ENCODE peak calls at places on chromosomes 11 and 22, in nine cellular contexts. L is GM13976, N is AG10803, S is cardiac fibroblast, D is neural progenitor cell, X is AG09319, Q is dorsolateral prefrontal cortex, G is lower leg skin, J is fibroblast of mammary gland. R is an unnamed sample.

GRCh38 chr11:57315491-57315890 is 9.3 kb downstream of the TNKS1BP1 start:
- DNase-seq in L (no peak), N (peak), S (peak), D (no peak), X (no peak), Q (no peak), G (no peak), J (peak), R (peak)

GRCh38 chr11:111097191-111097590 is 148.3 kb upstream of the POU2AF2 start:
- DNase-seq in L (no peak), N (peak), S (peak), D (peak), X (no peak), Q (no peak), G (no peak), J (peak), R (no peak)

GRCh38 chr11:116879789-116880402 is 42.5 kb upstream of the APOA1 start:
- DNase-seq in L (peak), N (peak), S (peak), D (peak), X (peak), Q (no peak), G (no peak), J (peak), R (peak)

GRCh38 chr22:27705391-27706080 is 96.0 kb downstream of the MN1 start:
- DNase-seq in L (no peak), N (no peak), S (no peak), D (no peak), X (no peak), Q (no peak), G (no peak), J (no peak), R (no peak)

GRCh38 chr11:69497221-69497787 is 15.8 kb downstream of the LINC01488 start:
- DNase-seq in L (no peak), N (peak), S (peak), D (peak), X (peak), Q (peak), G (peak), J (peak), R (peak)

GRCh38 chr22:50396751-50397370 is 53.7 kb downstream of the PPP6R2 start:
- DNase-seq in L (no peak), N (no peak), S (no peak), D (no peak), X (no peak), Q (no peak), G (no peak), J (no peak), R (no peak)

GRCh38 chr11:132793831-132794230 is 738.5 kb downstream of the OPCML start:
- DNase-seq in L (no peak), N (no peak), S (no peak), D (no peak), X (no peak), Q (no peak), G (no peak), J (no peak), R (no peak)

GRCh38 chr11:29119691-29120328 is 897.0 kb downstream of the KCNA4 start:
- DNase-seq in L (no peak), N (peak), S (peak), D (no peak), X (peak), Q (no peak), G (no peak), J (peak), R (no peak)

GRCh38 chr11:57323503-57324153 is 1.1 kb downstream of the TNKS1BP1 start:
- DNase-seq in L (no peak), N (peak), S (peak), D (no peak), X (no peak), Q (no peak), G (no peak), J (peak), R (no peak)

GRCh38 chr11:114774599-114775365 is 96.5 kb downstream of the NXPE2 start:
- DNase-seq in L (peak), N (peak), S (peak), D (peak), X (no peak), Q (peak), G (no peak), J (no peak), R (peak)

GRCh38 chr22:27730649-27731433 is 70.7 kb downstream of the MN1 start:
- DNase-seq in L (no peak), N (no peak), S (no peak), D (peak), X (no peak), Q (no peak), G (no peak), J (no peak), R (peak)

GRCh38 chr11:120835601-120836228 is 188.2 kb upstream of the TBCEL start:
- DNase-seq in L (peak), N (no peak), S (no peak), D (no peak), X (no peak), Q (no peak), G (no peak), J (peak), R (no peak)
- TF ChIP-seq CTCF in L (no peak), N (no peak), S (no peak), D (no peak), X (no peak), Q (no peak), G (no peak), J (no peak), R (no peak)

GRCh38 chr11:46410021-46410420 is 18.4 kb upstream of the CHRM4 start:
- DNase-seq in L (no peak), N (no peak), S (peak), D (peak), X (no peak), Q (no peak), G (no peak), J (peak), R (no peak)
- TF ChIP-seq CTCF in L (peak), N (no peak), S (peak), D (peak), X (no peak), Q (no peak), G (no peak), J (peak), R (no peak)

GRCh38 chr22:36409911-36410756 is 22.4 kb upstream of the MYH9 start:
- DNase-seq in L (peak), N (no peak), S (peak), D (peak), X (no peak), Q (peak), G (peak), J (no peak), R (peak)
- TF ChIP-seq CTCF in L (no peak), N (no peak), S (no peak), D (peak), X (no peak), Q (no peak), G (no peak), J (no peak), R (no peak)

DNA sequence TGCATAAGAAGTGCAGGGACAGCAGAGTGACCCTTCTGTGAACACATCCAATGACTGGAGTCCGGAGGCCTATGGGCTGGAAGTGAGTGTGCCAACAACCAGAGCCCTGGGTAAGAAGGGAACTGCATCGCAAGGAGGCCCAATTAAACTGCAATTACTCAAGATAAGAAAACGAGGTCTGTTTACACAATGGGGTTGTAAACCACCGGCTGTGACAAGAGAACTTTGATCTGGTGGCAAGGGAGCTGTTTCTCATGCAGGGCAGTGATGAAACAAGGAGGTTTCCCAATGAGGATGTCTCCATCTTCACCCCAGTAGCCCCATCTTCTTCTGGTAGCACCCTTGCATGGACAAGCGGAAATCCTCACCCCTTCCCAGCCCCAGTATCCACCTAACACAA is 21.5 kb downstream of the ETS1 start:
- DNase-seq in L (no peak), N (no peak), S (no peak), D (no peak), X (no peak), Q (no peak), G (no peak), J (no peak), R (no peak)
- TF ChIP-seq CTCF in L (no peak), N (no peak), S (no peak), D (no peak), X (no peak), Q (no peak), G (no peak), J (no peak), R (no peak)

GRCh38 chr11:63681208-63682044 is at the start of gene RTN3:
- DNase-seq in L (peak), N (peak), S (peak), D (peak), X (peak), Q (peak), G (peak), J (peak), R (peak)
- TF ChIP-seq CTCF in L (no peak), N (no peak), S (no peak), D (peak), X (peak), Q (peak), G (no peak), J (no peak), R (no peak)

DNA sequence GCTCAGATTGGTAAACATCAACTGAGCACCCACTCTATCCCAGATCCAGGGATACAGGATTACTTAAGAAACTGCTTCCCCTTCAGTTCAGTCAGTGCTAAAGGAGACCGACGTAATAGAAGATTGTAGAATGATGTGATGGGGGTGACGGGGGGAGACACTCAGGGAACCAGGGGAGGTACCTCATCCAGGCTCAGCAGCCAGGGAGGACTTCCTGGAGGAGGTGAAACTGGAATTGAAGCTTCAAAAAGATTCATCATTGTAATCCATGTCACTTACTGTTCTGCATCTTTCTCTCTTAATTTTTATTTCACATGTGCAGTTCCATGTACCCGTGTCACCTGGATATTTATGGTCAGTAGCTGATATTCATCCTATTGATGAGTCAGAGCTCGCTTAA is 19.1 kb upstream of the TEF start:
- DNase-seq in L (no peak), N (no peak), S (no peak), D (no peak), X (no peak), Q (no peak), G (no peak), J (peak), R (no peak)
- TF ChIP-seq CTCF in L (no peak), N (no peak), S (no peak), D (no peak), X (no peak), Q (no peak), G (no peak), J (no peak), R (no peak)

GRCh38 chr22:31148953-31149627 is 8.8 kb upstream of the PLA2G3 start:
- DNase-seq in L (peak), N (peak), S (peak), D (peak), X (peak), Q (peak), G (peak), J (peak), R (peak)

GRCh38 chr22:31153357-31153756 is 6.6 kb upstream of the RNF185 start:
- DNase-seq in L (no peak), N (no peak), S (no peak), D (no peak), X (no peak), Q (no peak), G (no peak), J (no peak), R (no peak)

GRCh38 chr22:31151872-31152271 is 8.1 kb upstream of the RNF185 start:
- DNase-seq in L (no peak), N (no peak), S (no peak), D (no peak), X (no peak), Q (no peak), G (no peak), J (no peak), R (no peak)

GRCh38 chr22:31148516-31148915 is 8.2 kb upstream of the PLA2G3 start:
- DNase-seq in L (no peak), N (no peak), S (peak), D (no peak), X (no peak), Q (no peak), G (no peak), J (peak), R (no peak)

DNA sequence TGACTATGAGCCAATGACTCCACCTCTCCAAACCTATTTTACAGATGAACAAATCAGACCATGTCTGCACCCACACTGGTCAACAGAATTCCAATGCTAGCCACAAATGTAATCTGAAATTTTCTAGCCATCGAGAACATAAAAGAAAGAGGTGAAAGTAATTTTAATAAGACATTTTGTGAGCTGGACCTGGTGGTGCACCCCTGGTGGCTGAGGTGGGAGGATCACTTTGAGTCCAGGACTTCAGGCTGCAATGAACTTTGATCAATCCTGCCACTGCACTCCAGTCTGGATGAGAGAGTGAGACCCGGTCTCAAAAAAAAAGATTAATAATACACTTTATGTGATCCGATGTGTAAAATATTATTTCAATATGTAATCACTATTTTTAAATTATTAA is 9.4 kb upstream of the RNF185 start:
- DNase-seq in L (no peak), N (no peak), S (no peak), D (no peak), X (no peak), Q (no peak), G (no peak), J (no peak), R (no peak)
- TF ChIP-seq CTCF in L (no peak), N (peak), S (peak), D (peak), X (peak), Q (no peak), G (no peak), J (peak), R (peak)

GRCh38 chr11:64656797-64657196 is 65.8 kb downstream of the SLC22A12 start:
- DNase-seq in L (no peak), N (no peak), S (no peak), D (peak), X (no peak), Q (no peak), G (no peak), J (no peak), R (peak)
- TF ChIP-seq CTCF in L (no peak), N (no peak), S (no peak), D (peak), X (no peak), Q (no peak), G (no peak), J (no peak), R (peak)